ENCODE peak calls at places on chromosomes 13 and 19, in five cellular contexts. K, X, U, M and C are unnamed samples.

GRCh38 chr19:8324186-8325050 is 3.1 kb downstream of the RPS28 start:
- DNase-seq in K (no peak), X (no peak), U (no peak), M (peak; percentile 67), C (no peak)

GRCh38 chr13:48156466-48156865 is 61.6 kb upstream of the MED4 start:
- DNase-seq in K (peak; percentile 13), X (no peak), U (no peak), M (peak; percentile 58), C (no peak)

GRCh38 chr13:94395889-94396288 is 83.6 kb downstream of the DCT start:
- DNase-seq in K (no peak), X (peak; percentile 5), U (no peak), M (no peak), C (no peak)

GRCh38 chr13:43316997-43317396 is 293.6 kb downstream of the DNAJC15 start:
- DNase-seq in K (no peak), X (no peak), U (no peak), M (no peak), C (no peak)

GRCh38 chr19:2923510-2923909 is 21.3 kb downstream of the ZNF77 start:
- DNase-seq in K (no peak), X (no peak), U (peak; percentile 21), M (no peak), C (no peak)

GRCh38 chr19:30649934-30650614 is 277.9 kb downstream of the ZNF536 start:
- DNase-seq in K (peak; percentile 46), X (peak; percentile 45), U (peak; percentile 57), M (peak; percentile 54), C (peak; percentile 24)

GRCh38 chr13:97212540-97213146 is 9.5 kb upstream of the MBNL2 start:
- DNase-seq in K (no peak), X (no peak), U (no peak), M (no peak), C (no peak)

GRCh38 chr19:540867-541637 is 2.8 kb upstream of the GZMM start:
- DNase-seq in K (no peak), X (no peak), U (no peak), M (no peak), C (no peak)

GRCh38 chr19:23778566-23778965 is 19.9 kb upstream of the ZNF681 start:
- DNase-seq in K (no peak), X (no peak), U (no peak), M (no peak), C (no peak)

GRCh38 chr13:49874430-49874829 is 61.7 kb downstream of the SPRYD7 start:
- DNase-seq in K (no peak), X (no peak), U (no peak), M (no peak), C (no peak)

GRCh38 chr19:47228937-47229673 is 1.9 kb downstream of the BBC3 start:
- DNase-seq in K (no peak), X (no peak), U (peak; percentile 32), M (no peak), C (no peak)

GRCh38 chr19:37635076-37636056 is 19.9 kb downstream of the ZFP30 start:
- DNase-seq in K (no peak), X (no peak), U (no peak), M (no peak), C (no peak)

GRCh38 chr19:47699360-47699917 is 13.8 kb upstream of the EHD2 start:
- DNase-seq in K (no peak), X (peak; percentile 83), U (peak; percentile 28), M (peak; percentile 95), C (no peak)

GRCh38 chr13:93775507-93776108 is 549.0 kb downstream of the GPC6 start:
- DNase-seq in K (no peak), X (no peak), U (peak; percentile 39), M (no peak), C (no peak)

GRCh38 chr19:1144741-1145140 is 29.3 kb downstream of the SBNO2 start:
- DNase-seq in K (no peak), X (no peak), U (no peak), M (no peak), C (no peak)

GRCh38 chr19:2529473-2529918 is 53.6 kb downstream of the GADD45B start:
- DNase-seq in K (peak; percentile 97), X (no peak), U (peak; percentile 90), M (no peak), C (no peak)

GRCh38 chr19:38079926-38080380 is 144.1 kb downstream of the DPF1 start:
- DNase-seq in K (no peak), X (no peak), U (peak; percentile 68), M (no peak), C (peak; percentile 77)

GRCh38 chr19:19110410-19111137 is 27.7 kb downstream of the TMEM161A start:
- DNase-seq in K (no peak), X (no peak), U (no peak), M (no peak), C (no peak)

GRCh38 chr13:44021422-44021821 is 141.7 kb downstream of the LACC1 start:
- DNase-seq in K (no peak), X (no peak), U (no peak), M (no peak), C (no peak)

GRCh38 chr19:48715276-48715675 is 4.2 kb downstream of the MAMSTR start:
- DNase-seq in K (no peak), X (no peak), U (no peak), M (no peak), C (no peak)

GRCh38 chr19:53520163-53520546 is 17.8 kb upstream of the ZNF331 start:
- DNase-seq in K (no peak), X (no peak), U (no peak), M (no peak), C (no peak)

GRCh38 chr19:4456566-4456842 is 1.1 kb downstream of the UBXN6 start:
- DNase-seq in K (no peak), X (peak; percentile 50), U (no peak), M (no peak), C (no peak)

GRCh38 chr19:1690570-1691307 is 38.3 kb upstream of the TCF3 start:
- DNase-seq in K (no peak), X (peak; percentile 96), U (no peak), M (peak; percentile 98), C (no peak)

GRCh38 chr19:6340493-6341201 is 7.2 kb upstream of the ACER1 start:
- DNase-seq in K (no peak), X (no peak), U (no peak), M (no peak), C (no peak)

GRCh38 chr13:31209172-31209818 is 9.5 kb downstream of the B3GLCT start:
- DNase-seq in K (no peak), X (no peak), U (no peak), M (no peak), C (no peak)

GRCh38 chr13:79724348-79725103 is 243.6 kb downstream of the NDFIP2 start:
- DNase-seq in K (no peak), X (no peak), U (peak; percentile 89), M (no peak), C (no peak)

GRCh38 chr19:14061081-14061749 is 661 bp downstream of the PALM3 start:
- DNase-seq in K (no peak), X (no peak), U (peak; percentile 57), M (no peak), C (no peak)
- H3K27ac ChIP-seq in K (no peak overlapping the region), X (peak overlapping the region; percentile 65), U (peak overlapping the region; percentile 81), M (no peak overlapping the region), C (no peak overlapping the region)

GRCh38 chr13:113296842-113297369 is at the start of gene LAMP1:
- DNase-seq in K (peak; percentile 91), X (peak; percentile 93), U (peak; percentile 89), M (peak; percentile 100), C (peak; percentile 87)

GRCh38 chr13:113302940-113303339 is 5.9 kb downstream of the LAMP1 start:
- DNase-seq in K (no peak), X (no peak), U (no peak), M (no peak), C (no peak)

GRCh38 chr13:113297370-113297871 is 382 bp downstream of the LAMP1 start:
- DNase-seq in K (no peak), X (peak; percentile 61), U (no peak), M (no peak), C (no peak)

GRCh38 chr13:113299951-113300350 is 2.9 kb downstream of the LAMP1 start:
- DNase-seq in K (no peak), X (no peak), U (peak; percentile 91), M (no peak), C (peak; percentile 39)

GRCh38 chr13:113298001-113298945 is 1.2 kb downstream of the LAMP1 start:
- DNase-seq in K (no peak), X (peak; percentile 26), U (no peak), M (no peak), C (no peak)
- TF ChIP-seq EZH2 in K (no peak), X (no peak), U (no peak), M (no peak), C (no peak)

GRCh38 chr13:85313761-85314503 is 485.3 kb downstream of the SLITRK6 start:
- DNase-seq in K (peak; percentile 62), X (no peak), U (no peak), M (no peak), C (no peak)
- TF ChIP-seq ZNF274 in K (no peak), X (no peak), U (no peak), M (no peak), C (no peak)

GRCh38 chr13:23380534-23380933 is 53.0 kb downstream of the SACS start:
- DNase-seq in K (no peak), X (no peak), U (no peak), M (no peak), C (no peak)

GRCh38 chr13:23378009-23378632 is 55.4 kb downstream of the SACS start:
- DNase-seq in K (no peak), X (no peak), U (no peak), M (no peak), C (peak; percentile 68)

GRCh38 chr13:23377603-23378002 is 55.9 kb downstream of the SACS start:
- DNase-seq in K (no peak), X (no peak), U (no peak), M (no peak), C (no peak)

GRCh38 chr13:23372264-23372905 is 61.1 kb downstream of the SACS start:
- DNase-seq in K (no peak), X (no peak), U (no peak), M (no peak), C (no peak)

DNA sequence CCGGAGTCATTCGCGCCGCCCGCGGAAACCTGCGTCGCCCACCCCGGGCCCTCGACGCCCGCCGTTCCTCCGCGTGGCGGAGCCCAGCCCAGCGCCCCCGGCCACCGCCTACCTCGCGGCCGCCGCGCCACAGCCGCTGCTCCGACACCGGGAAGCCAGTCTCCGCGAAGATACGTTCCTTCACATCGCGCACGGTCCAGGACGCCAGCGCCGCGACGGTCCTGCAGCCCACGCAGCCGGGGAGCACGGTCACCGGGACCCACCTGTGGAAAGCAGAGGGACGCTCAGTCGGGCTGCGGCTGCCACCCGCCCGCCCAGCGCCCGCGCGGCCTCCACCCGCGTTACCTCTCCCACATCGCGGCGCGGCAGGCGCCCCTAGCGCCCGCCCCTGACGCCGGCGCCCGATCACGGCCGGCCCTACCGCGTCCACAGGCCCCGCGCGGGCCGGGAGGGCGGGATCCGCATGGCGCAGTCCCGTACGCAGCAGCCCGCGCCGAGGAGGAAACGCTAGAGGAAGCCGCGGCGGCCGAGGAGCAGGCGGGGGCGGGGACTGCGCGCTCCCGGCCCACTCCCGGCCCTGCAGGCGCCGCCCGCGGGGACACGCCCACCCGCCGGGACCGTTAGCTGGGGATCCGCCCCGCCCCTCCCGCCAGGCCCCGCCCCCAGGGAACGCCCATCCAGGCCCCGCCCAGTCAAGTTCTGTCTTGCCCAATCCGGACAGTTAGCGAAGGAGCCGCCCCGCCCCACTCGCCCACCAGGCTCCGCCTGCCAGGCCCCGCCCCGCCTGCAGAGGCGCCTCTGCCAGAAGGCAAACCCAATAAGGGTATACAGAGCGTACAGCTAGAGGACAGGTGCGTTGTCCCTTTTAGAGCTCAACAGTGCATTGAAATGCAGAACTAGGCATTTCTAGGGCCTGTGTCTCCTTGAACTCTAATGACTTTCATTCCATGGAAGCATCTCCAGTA is 58.2 kb downstream of the SACS start:
- DNase-seq in K (peak; percentile 77), X (peak; percentile 95), U (peak; percentile 78), M (peak; percentile 95), C (peak; percentile 66)
- H3K27ac ChIP-seq in K (peak overlapping the region; percentile 69), X (peak overlapping the region; percentile 69), U (peak overlapping the region; percentile 55), M (no peak overlapping the region), C (peak overlapping the region; percentile 75)